ENCODE peak calls at places on chromosomes 1 and 21, in four cellular contexts. D is EL, M is aorta, Z is Ammon's horn. Y is an unnamed sample.

GRCh38 chr1:52590275-52590674 is 11.9 kb upstream of the GPX7 start:
- DNase-seq in Z (no peak), M (no peak), D (no peak), Y (no peak)

GRCh38 chr1:29050141-29050540 is 73.6 kb downstream of the TMEM200B start:
- DNase-seq in D (no peak), Z (peak), M (no peak), Y (no peak)

GRCh38 chr1:178134061-178134460 is 40.2 kb downstream of the RASAL2 start:
- DNase-seq in Z (peak), D (peak), M (no peak), Y (no peak)

GRCh38 chr1:83531910-83532309 is 467.0 kb downstream of the TTLL7 start:
- DNase-seq in Z (peak), D (no peak), M (no peak), Y (no peak)

GRCh38 chr21:38646213-38646837 is 148.0 kb upstream of the ERG start:
- DNase-seq in M (no peak), D (peak), Z (no peak), Y (no peak)

GRCh38 chr1:18229620-18230019 is 122.0 kb downstream of the IGSF21 start:
- DNase-seq in D (no peak), Z (no peak), M (no peak), Y (no peak)

GRCh38 chr1:147613506-147613905 is 56.8 kb downstream of the ACP6 start:
- DNase-seq in Z (peak), D (no peak), M (no peak), Y (no peak)

GRCh38 chr1:161484613-161485012 is 20.6 kb upstream of the FCGR2A start:
- DNase-seq in Z (no peak), M (no peak), D (no peak), Y (no peak)

GRCh38 chr21:36203603-36203889 is 46.9 kb downstream of the DOP1B start:
- DNase-seq in Z (peak), D (peak), M (peak), Y (no peak)

GRCh38 chr1:43993206-43993914 is 2.0 kb downstream of the CCDC24 start:
- DNase-seq in Z (no peak), M (no peak), D (no peak), Y (no peak)

GRCh38 chr21:18249542-18250152 is 5.0 kb downstream of the CHODL start:
- DNase-seq in M (no peak), Z (no peak), D (no peak), Y (no peak)

GRCh38 chr21:26007911-26008579 is 162.5 kb downstream of the APP start:
- DNase-seq in D (no peak), M (no peak), Z (peak), Y (no peak)

GRCh38 chr1:225517221-225517620 is 89.4 kb upstream of the LBR start:
- DNase-seq in M (no peak), Z (no peak), D (no peak), Y (no peak)

GRCh38 chr1:6474815-6475282 is 8.9 kb upstream of the TNFRSF25 start:
- DNase-seq in Z (no peak), M (no peak), D (no peak), Y (no peak)

GRCh38 chr1:115577513-115577912 is 64.3 kb upstream of the VANGL1 start:
- DNase-seq in D (no peak), Z (no peak), M (no peak), Y (no peak)

GRCh38 chr1:198598796-198599321 is 40.0 kb upstream of the PTPRC start:
- DNase-seq in D (no peak), Z (no peak), M (no peak), Y (no peak)

GRCh38 chr21:43728467-43729390 is 9.8 kb downstream of the PDXK start:
- DNase-seq in Z (peak), D (peak), M (peak), Y (peak)

GRCh38 chr21:44844256-44844655 is 26.4 kb upstream of the SUMO3 start:
- DNase-seq in Z (no peak), D (no peak), M (no peak), Y (no peak)

GRCh38 chr21:20377250-20377649 is 621.0 kb upstream of the NCAM2 start:
- DNase-seq in Z (no peak), M (no peak), D (no peak), Y (no peak)

GRCh38 chr1:69553726-69554125 is 14.0 kb upstream of the LRRC7 start:
- DNase-seq in D (no peak), Z (no peak), M (no peak), Y (no peak)

Y was measured in suprapubic skin.